ENCODE peak calls at places on chromosomes 1 and 21, in seven cellular contexts. N, W, L, S, Z, Y and H are unnamed samples.

GRCh38 chr1:225919906-225920305 is 4.1 kb downstream of the PYCR2 start:
- DNase-seq in W (peak), Z (peak), Y (peak), N (no peak), L (no peak), S (peak), H (peak)

GRCh38 chr1:70509996-70510876 is 99.2 kb downstream of the CTH start:
- DNase-seq in Y (no peak), N (peak), S (no peak), L (no peak), Z (peak), W (peak), H (peak)

GRCh38 chr1:100050139-100050538 is 80.3 kb downstream of the SLC35A3 start:
- DNase-seq in N (no peak), Z (no peak), W (no peak), L (no peak), S (no peak), Y (no peak), H (no peak)

GRCh38 chr1:234776256-234776874 is 166.4 kb upstream of the IRF2BP2 start:
- DNase-seq in Y (no peak), L (no peak), N (no peak), S (no peak), Z (no peak), W (no peak), H (no peak)

GRCh38 chr1:44513111-44513510 is 108.1 kb downstream of the RNF220 start:
- DNase-seq in Z (no peak), S (no peak), L (no peak), W (no peak), N (no peak), Y (no peak), H (no peak)

GRCh38 chr1:229579101-229579651 is 20.7 kb upstream of the ABCB10 start:
- DNase-seq in W (peak), Y (peak), N (peak), Z (no peak), L (peak), S (peak), H (peak)

GRCh38 chr1:232423591-232423990 is 206.3 kb downstream of the SIPA1L2 start:
- DNase-seq in W (no peak), Y (no peak), S (no peak), Z (no peak), L (no peak), N (no peak), H (peak)

GRCh38 chr1:108107658-108108057 is 92.5 kb downstream of the SLC25A24 start:
- DNase-seq in L (no peak), S (no peak), Z (no peak), Y (no peak), N (peak), W (peak), H (peak)

GRCh38 chr1:162571696-162572095 is 10.2 kb downstream of the UAP1 start:
- DNase-seq in S (no peak), Y (no peak), Z (no peak), L (no peak), N (no peak), W (no peak), H (no peak)

GRCh38 chr1:175978476-175978875 is 228.6 kb downstream of the COP1 start:
- DNase-seq in Z (no peak), S (no peak), L (no peak), N (no peak), Y (no peak), W (peak), H (peak)

GRCh38 chr1:247079141-247079874 is 697 bp upstream of the ZNF670 start:
- DNase-seq in Z (no peak), S (peak), W (no peak), Y (no peak), L (no peak), N (no peak), H (no peak)

GRCh38 chr1:206005234-206005633 is 2.0 kb upstream of the RAB7B start:
- DNase-seq in W (no peak), Z (no peak), L (no peak), S (no peak), Y (no peak), N (no peak), H (no peak)

GRCh38 chr1:74245168-74245753 is 10.1 kb downstream of the TNNI3K start:
- DNase-seq in S (no peak), L (no peak), N (no peak), Y (no peak), Z (no peak), W (peak), H (no peak)

GRCh38 chr1:55040953-55041494 is 1.7 kb downstream of the PCSK9 start:
- DNase-seq in Y (no peak), W (no peak), L (no peak), S (no peak), Z (no peak), N (no peak), H (no peak)
- H3K4me3 ChIP-seq in Y (no peak), W (no peak), L (no peak), S (no peak), Z (no peak), N (peak), H (no peak)

DNA sequence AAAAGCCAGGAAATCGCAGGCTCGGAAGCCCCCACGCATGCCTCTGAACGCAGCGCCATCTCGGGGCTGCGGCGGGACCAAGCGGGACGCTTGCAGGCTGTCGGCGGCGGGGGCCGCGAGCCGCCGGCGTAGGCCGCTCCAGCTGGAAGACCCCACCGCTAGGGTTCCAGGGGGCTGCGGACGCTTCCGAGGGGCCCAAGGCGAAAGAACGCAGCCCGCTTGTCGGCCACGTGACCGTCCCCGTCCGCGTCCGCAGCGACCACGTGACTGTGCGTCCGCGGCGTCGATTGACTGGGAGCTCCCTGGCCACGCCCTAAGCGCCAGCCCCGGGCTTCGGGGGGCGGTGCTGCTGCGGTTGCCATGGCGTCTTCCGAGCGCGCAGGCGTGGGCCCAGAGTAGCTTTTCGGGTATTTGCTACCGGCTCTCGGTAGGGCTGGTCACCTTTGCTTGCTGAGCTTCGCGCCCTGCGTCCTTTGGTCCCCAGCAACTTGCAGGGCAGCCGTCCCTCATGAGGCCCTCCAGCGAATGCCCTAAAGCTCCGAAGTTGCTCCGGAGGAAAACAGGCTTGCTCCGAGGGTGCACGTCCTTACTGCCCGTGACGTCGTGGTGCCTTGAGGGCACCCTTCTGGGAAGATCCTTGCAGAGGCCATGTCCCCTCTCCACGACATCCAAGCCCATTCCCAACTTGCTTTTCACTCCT is 197.2 kb downstream of the DYRK1A start:
- DNase-seq in L (peak), Z (peak), W (peak), S (peak), N (peak), Y (peak), H (peak)
- TF ChIP-seq CTCF in L (peak), Z (peak), W (peak), S (peak), N (peak), Y (peak), H (peak)

GRCh38 chr1:31380181-31380580 is 7.3 kb upstream of the FABP3 start:
- DNase-seq in L (no peak), Z (no peak), S (no peak), Y (no peak), N (no peak), W (no peak), H (no peak)

GRCh38 chr1:31383967-31384366 is 11.1 kb upstream of the FABP3 start:
- DNase-seq in L (no peak), Z (no peak), N (no peak), Y (no peak), W (no peak), S (no peak), H (no peak)

GRCh38 chr1:31382379-31382989 is 9.6 kb upstream of the FABP3 start:
- DNase-seq in Z (no peak), W (no peak), L (no peak), N (no peak), S (no peak), Y (no peak), H (no peak)

GRCh38 chr1:31377361-31377863 is 4.5 kb upstream of the FABP3 start:
- DNase-seq in Z (no peak), W (no peak), S (no peak), N (no peak), Y (no peak), L (no peak), H (no peak)

GRCh38 chr1:31381394-31382287 is 8.8 kb upstream of the FABP3 start:
- DNase-seq in N (no peak), Y (no peak), W (no peak), L (no peak), Z (no peak), S (no peak), H (peak)
- H3K4me3 ChIP-seq in N (no peak), Y (no peak), W (no peak), L (no peak), Z (no peak), S (no peak), H (no peak)

DNA sequence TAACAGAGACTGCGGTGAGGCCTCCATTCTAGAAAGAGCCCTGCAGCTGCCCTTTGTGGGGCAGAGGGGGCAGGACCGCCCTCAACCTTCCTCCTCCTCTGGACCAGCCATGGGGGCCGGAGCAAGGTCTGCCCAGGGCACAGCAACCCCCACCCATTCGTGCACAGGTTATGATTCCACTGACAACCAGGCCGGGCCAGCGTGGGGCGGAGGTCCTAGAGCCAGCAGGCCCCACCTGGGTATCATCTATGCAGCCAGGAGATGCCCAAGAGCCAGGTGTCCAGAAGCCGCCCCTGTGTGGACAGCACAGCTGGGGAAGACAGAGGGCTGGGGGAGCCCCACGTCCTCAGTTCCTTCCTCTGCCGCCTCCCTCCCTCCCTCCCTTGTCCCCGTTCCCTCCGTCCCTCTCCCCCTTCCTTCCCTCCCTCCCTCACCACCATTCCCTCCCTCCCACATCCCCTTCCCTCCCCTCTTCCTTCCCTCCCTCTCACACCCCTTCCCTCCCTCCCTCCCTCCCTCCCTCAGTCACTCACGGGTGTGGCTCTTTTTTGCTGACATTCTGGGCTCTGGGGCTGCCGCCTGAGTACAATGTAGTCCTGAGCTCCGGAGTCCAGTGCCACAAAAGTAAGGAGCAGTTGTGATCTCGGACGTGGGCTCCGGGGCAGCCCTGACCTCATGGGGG is 12.3 kb downstream of the RNF223 start:
- DNase-seq in S (no peak), L (no peak), Z (no peak), Y (no peak), W (no peak), N (no peak), H (no peak)
- TF ChIP-seq CTCF in S (no peak), L (no peak), Z (no peak), Y (no peak), W (no peak), N (no peak), H (no peak)

GRCh38 chr1:94113592-94114322 is 7.2 kb downstream of the ABCA4 start:
- DNase-seq in L (no peak), S (peak), Y (no peak), N (no peak), W (no peak), Z (no peak), H (no peak)
- H3K4me3 ChIP-seq in L (no peak), S (no peak), Y (no peak), N (no peak), W (no peak), Z (no peak), H (no peak)

GRCh38 chr1:155260276-155260675 is 1.9 kb downstream of the SCAMP3 start:
- DNase-seq in Y (no peak), L (no peak), W (no peak), N (no peak), S (no peak), Z (no peak), H (no peak)

GRCh38 chr1:155261888-155262673 is at the start of gene SCAMP3:
- DNase-seq in L (peak), Y (peak), Z (peak), S (peak), W (peak), N (peak), H (peak)

GRCh38 chr1:155263067-155263466 is 907 bp upstream of the SCAMP3 start:
- DNase-seq in Z (no peak), S (no peak), Y (no peak), N (no peak), W (no peak), L (no peak), H (no peak)

GRCh38 chr1:155256101-155256852 is 994 bp upstream of the ENTREP3 start:
- DNase-seq in Z (no peak), N (no peak), W (no peak), S (no peak), L (no peak), Y (no peak), H (no peak)

GRCh38 chr1:155261401-155261887 is 716 bp downstream of the SCAMP3 start:
- DNase-seq in Y (no peak), S (peak), Z (no peak), W (peak), L (no peak), N (no peak), H (peak)
- TF ChIP-seq CTCF in Y (no peak), S (peak), Z (peak), W (no peak), L (no peak), N (peak), H (no peak)

GRCh38 chr1:178098262-178098661 is 4.4 kb downstream of the RASAL2 start:
- DNase-seq in L (no peak), W (no peak), S (no peak), Z (peak), N (peak), Y (no peak), H (peak)
- H3K4me3 ChIP-seq in L (no peak), W (no peak), S (no peak), Z (no peak), N (no peak), Y (peak), H (no peak)

DNA sequence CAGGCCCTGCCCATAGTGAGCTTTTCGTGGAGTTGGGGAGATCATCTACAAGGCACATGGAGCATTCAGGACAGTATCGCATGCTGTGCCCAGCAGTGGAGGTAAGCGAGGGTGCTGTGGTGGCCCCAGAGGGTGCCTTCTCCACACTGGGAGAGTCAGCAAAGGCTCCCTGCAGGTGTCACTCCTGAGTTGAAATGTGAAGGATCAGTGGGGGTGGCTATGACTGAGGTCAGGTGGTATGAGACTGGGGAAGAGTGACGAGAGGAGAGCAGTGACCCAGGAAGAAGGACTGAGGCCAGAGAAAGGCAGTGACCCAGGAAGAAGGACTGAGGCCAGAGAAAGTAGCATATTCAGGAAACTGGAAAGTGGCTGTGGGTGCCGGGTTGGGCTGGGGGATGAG is 53.0 kb downstream of the SPAG17 start:
- DNase-seq in L (no peak), W (no peak), Y (no peak), S (no peak), Z (no peak), N (no peak), H (no peak)
- TF ChIP-seq CTCF in L (no peak), W (no peak), Y (no peak), S (no peak), Z (no peak), N (no peak), H (no peak)

DNA sequence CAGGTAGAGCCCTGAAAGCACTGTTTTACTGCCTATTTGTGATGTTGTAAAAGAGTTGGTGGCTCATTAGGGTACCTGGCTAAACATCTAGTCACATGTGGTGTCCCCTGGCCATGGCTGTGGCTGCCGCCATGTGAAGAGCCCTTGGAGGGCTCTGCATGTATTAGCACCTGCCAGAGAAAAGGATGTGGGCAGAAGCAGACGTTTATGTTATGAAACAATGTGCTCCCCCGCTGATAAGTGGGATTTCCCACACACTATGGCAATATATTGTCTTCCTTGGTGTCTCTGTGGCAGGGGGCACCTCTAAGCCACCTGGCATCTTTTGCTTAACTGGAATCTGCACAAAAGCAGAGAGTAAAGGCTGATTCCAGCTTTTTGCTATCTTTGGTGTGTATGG is 9.6 kb downstream of the TENT5C start:
- DNase-seq in W (no peak), L (no peak), Y (no peak), Z (no peak), S (no peak), N (no peak), H (no peak)
- H3K4me3 ChIP-seq in W (no peak), L (no peak), Y (no peak), Z (no peak), S (no peak), N (no peak), H (no peak)

GRCh38 chr1:12096615-12097014 is 33.5 kb downstream of the TNFRSF8 start:
- DNase-seq in Z (no peak), N (no peak), Y (no peak), W (no peak), L (no peak), S (no peak), H (no peak)
- TF ChIP-seq CTCF in Z (no peak), N (no peak), Y (no peak), W (no peak), L (no peak), S (no peak), H (no peak)